ENCODE peak calls at places on chromosome 6, in four cellular contexts. M is spleen, G is heart left ventricle, N is ovary. C is an unnamed sample.

GRCh38 chr6:64250126-64250525 is 614.5 kb downstream of the PHF3 start:
- DNase-seq in G (no peak), M (no peak), N (no peak), C (no peak)

GRCh38 chr6:168796106-168796505 is 355.1 kb downstream of the SMOC2 start:
- DNase-seq in G (no peak), N (no peak), M (no peak), C (no peak)

GRCh38 chr6:169051371-169051770 is 202.3 kb downstream of the THBS2 start:
- DNase-seq in N (no peak), G (no peak), M (no peak), C (no peak)

GRCh38 chr6:46010270-46010669 is 5.4 kb downstream of the CLIC5 start:
- DNase-seq in G (no peak), M (no peak), N (no peak), C (no peak)

GRCh38 chr6:26305097-26305841 is 59.7 kb upstream of the BTN3A2 start:
- DNase-seq in M (peak), N (peak), G (peak), C (peak)

GRCh38 chr6:27720607-27721580 is 191.3 kb downstream of the OR2B2 start:
- DNase-seq in M (no peak), G (no peak), N (no peak), C (no peak)

GRCh38 chr6:139904158-139904533 is 529.7 kb upstream of the CITED2 start:
- DNase-seq in G (no peak), N (no peak), M (no peak), C (no peak)

GRCh38 chr6:33314943-33315752 is 1.3 kb upstream of the TAPBP start:
- DNase-seq in M (peak), N (peak), G (peak), C (peak)

GRCh38 chr6:144555078-144555477 is 269.9 kb downstream of the UTRN start:
- DNase-seq in G (no peak), M (no peak), N (no peak), C (no peak)

GRCh38 chr6:167660944-167661343 is 165.8 kb upstream of the AFDN start:
- DNase-seq in N (no peak), M (peak), G (no peak), C (no peak)

GRCh38 chr6:144007779-144008500 is at the start of gene PLAGL1:
- DNase-seq in G (peak), N (peak), M (peak), C (peak)

GRCh38 chr6:158047120-158047518 is 65.5 kb downstream of the SYNJ2 start:
- DNase-seq in N (no peak), M (no peak), G (peak), C (no peak)

DNA sequence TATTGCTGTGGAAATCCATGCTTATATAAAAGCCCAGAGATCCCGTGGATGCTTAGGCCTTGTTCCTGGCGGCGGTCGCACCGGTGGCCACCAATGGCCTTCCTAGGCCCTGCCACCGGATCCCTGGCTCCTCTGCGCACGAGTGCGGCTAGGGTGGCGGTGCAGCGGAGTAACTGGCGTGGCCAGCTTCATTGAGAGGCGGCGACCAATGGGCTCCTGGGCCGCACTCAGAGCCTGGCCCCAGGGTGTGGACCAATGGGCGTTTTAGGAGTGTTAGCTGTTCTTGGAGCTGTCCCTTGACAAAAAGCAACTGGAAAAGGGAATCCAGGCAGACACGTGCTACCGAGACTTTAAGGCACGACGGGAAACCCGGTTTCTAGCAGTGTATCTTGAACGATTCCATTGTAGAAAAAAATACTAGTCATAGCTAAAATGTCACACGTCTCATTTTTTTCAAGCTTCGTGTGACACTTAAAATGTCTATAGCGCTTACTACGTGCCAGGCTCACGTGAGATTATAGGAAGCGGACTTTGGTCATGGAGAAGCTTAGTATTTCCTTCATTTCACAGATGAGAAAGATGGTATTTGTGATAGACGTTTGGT is 1.7 kb downstream of the AMD1 start:
- DNase-seq in G (peak), N (peak), M (peak), C (peak)
- TF ChIP-seq POLR2A in G (peak), N (peak), M (peak), C (peak)

GRCh38 chr6:8006208-8006607 is 58.0 kb downstream of the BLOC1S5 start:
- DNase-seq in M (no peak), N (no peak), G (no peak), C (no peak)
- TF ChIP-seq CTCF in M (peak), N (no peak), G (peak), C (peak)

DNA sequence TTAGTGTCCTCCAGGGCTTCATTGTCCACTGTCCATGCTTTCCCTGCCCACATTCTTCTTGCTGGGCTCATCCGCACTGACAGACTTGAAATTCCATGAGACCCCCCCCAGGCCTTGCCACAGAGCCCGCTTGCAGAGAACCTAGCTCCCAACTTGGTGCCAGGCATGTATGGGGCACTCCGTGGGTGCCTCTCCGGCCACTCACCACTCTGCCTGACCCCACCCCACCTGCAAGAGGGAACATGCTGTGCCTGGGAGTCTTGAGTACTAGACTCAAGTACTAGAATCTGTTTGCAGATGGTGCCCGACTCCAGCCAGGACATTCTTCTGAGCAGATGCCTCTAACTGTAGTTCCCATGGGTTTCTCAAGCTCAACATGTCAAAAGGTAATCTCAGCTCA is 47.9 kb downstream of the TRERF1 start:
- DNase-seq in M (no peak), N (no peak), G (no peak), C (no peak)
- H3K4me3 ChIP-seq in M (no peak), N (no peak), G (no peak), C (no peak)

GRCh38 chr6:44042261-44043035 is 84.8 kb downstream of the MRPL14 start:
- DNase-seq in N (no peak), M (peak), G (no peak), C (no peak)
- TF ChIP-seq POLR2A in N (no peak), M (no peak), G (no peak), C (no peak)

DNA sequence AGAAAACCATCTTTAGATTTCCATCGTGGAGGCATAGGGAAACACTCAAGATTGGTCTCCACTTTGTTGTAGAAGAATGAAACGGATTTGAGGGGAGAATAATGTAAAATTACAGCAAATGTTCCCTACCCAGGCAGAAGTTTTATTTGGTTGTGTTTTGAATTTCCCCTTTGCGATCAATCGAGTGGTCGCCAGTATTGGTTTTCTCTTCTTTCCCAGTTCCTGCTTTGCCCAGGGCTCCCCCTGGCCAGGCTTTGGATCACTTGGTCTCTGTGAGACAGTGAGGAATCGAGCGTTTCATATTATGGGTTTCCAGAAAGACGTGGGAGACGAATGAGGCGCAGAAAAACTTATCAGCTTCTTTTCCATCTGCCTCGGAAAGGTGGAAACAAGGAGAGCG is 7.3 kb upstream of the TBX18 start:
- DNase-seq in M (no peak), N (no peak), G (no peak), C (no peak)
- TF ChIP-seq CTCF in M (no peak), N (no peak), G (no peak), C (no peak)

GRCh38 chr6:70222350-70222749 is 80.5 kb downstream of the COL9A1 start:
- DNase-seq in G (no peak), M (no peak), N (no peak), C (no peak)
- H3K4me3 ChIP-seq in G (no peak), M (no peak), N (no peak), C (no peak)